ENCODE peak calls at places on chromosomes 7 and 10, in nine cellular contexts. One of them, this sample, is unnamed.

GRCh38 chr7:104089622-104090021 is 100.2 kb upstream of the RELN start:
- DNase-seq in nephron progenitor cell: no peak
- DNase-seq in HFF-Myc: no peak
- DNase-seq in BJ: no peak
- DNase-seq in progenitor cell of endocrine pancreas: no peak
- DNase-seq in CD4-positive, alpha-beta T cell: no peak
- DNase-seq in stomach: no peak
- DNase-seq in fibroblast of lung: no peak
- DNase-seq in GM13976: no peak
- DNase-seq in this sample: no peak

GRCh38 chr10:95268438-95268837 is 22.4 kb downstream of the PDLIM1 start:
- DNase-seq in GM13976: no peak
- DNase-seq in nephron progenitor cell: no peak
- DNase-seq in fibroblast of lung: no peak
- DNase-seq in CD4-positive, alpha-beta T cell: no peak
- DNase-seq in progenitor cell of endocrine pancreas: no peak
- DNase-seq in BJ: no peak
- DNase-seq in HFF-Myc: no peak
- DNase-seq in stomach: no peak
- DNase-seq in this sample: peak; percentile 51

GRCh38 chr7:47792521-47793121 is 155.6 kb downstream of the PKD1L1 start:
- DNase-seq in BJ: no peak
- DNase-seq in stomach: no peak
- DNase-seq in fibroblast of lung: no peak
- DNase-seq in HFF-Myc: no peak
- DNase-seq in CD4-positive, alpha-beta T cell: no peak
- DNase-seq in nephron progenitor cell: no peak
- DNase-seq in GM13976: no peak
- DNase-seq in progenitor cell of endocrine pancreas: no peak
- DNase-seq in this sample: no peak

GRCh38 chr10:14749051-14749809 is 25.5 kb downstream of the FAM107B start:
- DNase-seq in progenitor cell of endocrine pancreas: no peak
- DNase-seq in stomach: peak; percentile 55
- DNase-seq in GM13976: no peak
- DNase-seq in nephron progenitor cell: peak; percentile 14
- DNase-seq in CD4-positive, alpha-beta T cell: no peak
- DNase-seq in fibroblast of lung: no peak
- DNase-seq in HFF-Myc: no peak
- DNase-seq in BJ: no peak
- DNase-seq in this sample: no peak

GRCh38 chr10:30557884-30558283 is 71.7 kb downstream of the LYZL2 start:
- DNase-seq in CD4-positive, alpha-beta T cell: no peak
- DNase-seq in HFF-Myc: no peak
- DNase-seq in nephron progenitor cell: no peak
- DNase-seq in GM13976: no peak
- DNase-seq in BJ: no peak
- DNase-seq in progenitor cell of endocrine pancreas: no peak
- DNase-seq in stomach: no peak
- DNase-seq in fibroblast of lung: peak; percentile 54
- DNase-seq in this sample: no peak

GRCh38 chr7:85896531-85896930 is 709.7 kb upstream of the SEMA3D start:
- DNase-seq in stomach: no peak
- DNase-seq in progenitor cell of endocrine pancreas: no peak
- DNase-seq in BJ: no peak
- DNase-seq in HFF-Myc: no peak
- DNase-seq in CD4-positive, alpha-beta T cell: no peak
- DNase-seq in GM13976: no peak
- DNase-seq in nephron progenitor cell: no peak
- DNase-seq in fibroblast of lung: no peak
- DNase-seq in this sample: no peak

GRCh38 chr10:43958071-43958432 is 309.4 kb upstream of the ZNF32 start:
- DNase-seq in fibroblast of lung: no peak
- DNase-seq in GM13976: no peak
- DNase-seq in CD4-positive, alpha-beta T cell: no peak
- DNase-seq in nephron progenitor cell: no peak
- DNase-seq in stomach: no peak
- DNase-seq in BJ: no peak
- DNase-seq in progenitor cell of endocrine pancreas: no peak
- DNase-seq in HFF-Myc: no peak
- DNase-seq in this sample: no peak

GRCh38 chr10:72550239-72550638 is 75.6 kb downstream of the MICU1 start:
- DNase-seq in nephron progenitor cell: no peak
- DNase-seq in stomach: no peak
- DNase-seq in BJ: no peak
- DNase-seq in fibroblast of lung: no peak
- DNase-seq in CD4-positive, alpha-beta T cell: no peak
- DNase-seq in progenitor cell of endocrine pancreas: no peak
- DNase-seq in HFF-Myc: no peak
- DNase-seq in GM13976: no peak
- DNase-seq in this sample: no peak

GRCh38 chr7:103100348-103100747 is 25.4 kb downstream of the ARMC10 start:
- DNase-seq in progenitor cell of endocrine pancreas: no peak
- DNase-seq in HFF-Myc: no peak
- DNase-seq in stomach: no peak
- DNase-seq in nephron progenitor cell: no peak
- DNase-seq in fibroblast of lung: no peak
- DNase-seq in GM13976: no peak
- DNase-seq in CD4-positive, alpha-beta T cell: no peak
- DNase-seq in BJ: no peak
- DNase-seq in this sample: no peak

GRCh38 chr7:81180573-81180972 is 261.7 kb upstream of the SEMA3C start:
- DNase-seq in BJ: no peak
- DNase-seq in fibroblast of lung: no peak
- DNase-seq in progenitor cell of endocrine pancreas: no peak
- DNase-seq in HFF-Myc: no peak
- DNase-seq in nephron progenitor cell: no peak
- DNase-seq in GM13976: no peak
- DNase-seq in stomach: no peak
- DNase-seq in CD4-positive, alpha-beta T cell: no peak
- DNase-seq in this sample: no peak

GRCh38 chr7:156539999-156540398 is 100.6 kb upstream of the RNF32 start:
- DNase-seq in progenitor cell of endocrine pancreas: no peak
- DNase-seq in stomach: no peak
- DNase-seq in GM13976: no peak
- DNase-seq in nephron progenitor cell: no peak
- DNase-seq in CD4-positive, alpha-beta T cell: no peak
- DNase-seq in HFF-Myc: no peak
- DNase-seq in BJ: no peak
- DNase-seq in fibroblast of lung: no peak
- DNase-seq in this sample: no peak

GRCh38 chr7:127154101-127154500 is 98.6 kb downstream of the GRM8 start:
- DNase-seq in stomach: no peak
- DNase-seq in GM13976: no peak
- DNase-seq in HFF-Myc: no peak
- DNase-seq in nephron progenitor cell: no peak
- DNase-seq in fibroblast of lung: no peak
- DNase-seq in progenitor cell of endocrine pancreas: no peak
- DNase-seq in BJ: no peak
- DNase-seq in CD4-positive, alpha-beta T cell: no peak
- DNase-seq in this sample: no peak

GRCh38 chr10:125003901-125004467 is 62.1 kb downstream of the ZRANB1 start:
- DNase-seq in BJ: no peak
- DNase-seq in nephron progenitor cell: no peak
- DNase-seq in HFF-Myc: no peak
- DNase-seq in GM13976: no peak
- DNase-seq in fibroblast of lung: no peak
- DNase-seq in stomach: peak; percentile 25
- DNase-seq in CD4-positive, alpha-beta T cell: no peak
- DNase-seq in progenitor cell of endocrine pancreas: no peak
- DNase-seq in this sample: peak; percentile 8

GRCh38 chr10:77636967-77637473 is 588 bp downstream of the KCNMA1 start:
- DNase-seq in BJ: no peak
- DNase-seq in nephron progenitor cell: peak; percentile 53
- DNase-seq in CD4-positive, alpha-beta T cell: no peak
- DNase-seq in fibroblast of lung: no peak
- DNase-seq in GM13976: no peak
- DNase-seq in stomach: no peak
- DNase-seq in progenitor cell of endocrine pancreas: no peak
- DNase-seq in HFF-Myc: no peak
- DNase-seq in this sample: no peak

GRCh38 chr7:43099750-43100149 is 12.7 kb upstream of the HECW1 start:
- DNase-seq in HFF-Myc: no peak
- DNase-seq in GM13976: no peak
- DNase-seq in stomach: no peak
- DNase-seq in progenitor cell of endocrine pancreas: no peak
- DNase-seq in CD4-positive, alpha-beta T cell: no peak
- DNase-seq in nephron progenitor cell: no peak
- DNase-seq in BJ: no peak
- DNase-seq in fibroblast of lung: no peak
- DNase-seq in this sample: no peak

GRCh38 chr7:43104874-43105520 is 7.5 kb upstream of the HECW1 start:
- DNase-seq in nephron progenitor cell: no peak
- DNase-seq in fibroblast of lung: no peak
- DNase-seq in GM13976: no peak
- DNase-seq in stomach: no peak
- DNase-seq in HFF-Myc: no peak
- DNase-seq in progenitor cell of endocrine pancreas: no peak
- DNase-seq in BJ: no peak
- DNase-seq in CD4-positive, alpha-beta T cell: no peak
- DNase-seq in this sample: no peak

GRCh38 chr7:43108255-43109011 is 4.0 kb upstream of the HECW1 start:
- DNase-seq in BJ: no peak
- DNase-seq in CD4-positive, alpha-beta T cell: peak; percentile 10
- DNase-seq in HFF-Myc: peak; percentile 66
- DNase-seq in progenitor cell of endocrine pancreas: peak; percentile 72
- DNase-seq in fibroblast of lung: peak; percentile 66
- DNase-seq in nephron progenitor cell: peak; percentile 87
- DNase-seq in stomach: peak; percentile 72
- DNase-seq in GM13976: peak; percentile 58
- DNase-seq in this sample: peak; percentile 73

GRCh38 chr7:43110790-43111362 is 1.6 kb upstream of the HECW1 start:
- DNase-seq in fibroblast of lung: no peak
- DNase-seq in GM13976: no peak
- DNase-seq in HFF-Myc: no peak
- DNase-seq in stomach: no peak
- DNase-seq in BJ: no peak
- DNase-seq in CD4-positive, alpha-beta T cell: no peak
- DNase-seq in progenitor cell of endocrine pancreas: no peak
- DNase-seq in nephron progenitor cell: no peak
- DNase-seq in this sample: no peak

DNA sequence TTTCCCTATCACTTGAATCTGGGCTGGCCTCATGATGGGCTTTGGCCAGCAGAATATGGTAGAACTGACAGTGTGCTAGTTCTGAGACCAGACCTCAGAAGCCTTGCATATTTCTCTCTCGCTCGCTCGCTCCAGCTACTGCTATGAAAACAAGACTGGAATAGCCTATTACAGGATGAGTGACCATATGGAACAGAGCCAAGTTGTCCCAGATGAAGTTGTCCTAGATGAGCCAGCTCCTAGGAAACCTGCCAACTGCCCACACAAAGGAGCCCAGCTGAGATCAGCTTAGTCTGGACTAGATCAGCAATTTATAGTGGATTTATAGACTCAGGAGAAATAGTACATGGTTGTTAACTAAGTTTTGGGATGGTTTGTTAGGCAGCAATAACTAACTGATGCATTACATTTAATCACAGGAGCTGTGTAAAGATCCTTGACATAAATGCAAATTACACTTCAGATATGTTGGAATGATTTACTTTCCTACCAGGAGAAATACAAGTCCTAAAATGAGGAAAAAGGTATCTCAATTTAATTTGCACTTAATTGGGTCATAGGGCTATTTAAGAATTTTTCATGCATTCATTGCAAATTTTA is 6.8 kb upstream of the HECW1 start:
- DNase-seq in GM13976: no peak
- DNase-seq in CD4-positive, alpha-beta T cell: no peak
- DNase-seq in fibroblast of lung: no peak
- DNase-seq in nephron progenitor cell: no peak
- DNase-seq in HFF-Myc: no peak
- DNase-seq in stomach: no peak
- DNase-seq in progenitor cell of endocrine pancreas: no peak
- DNase-seq in BJ: no peak
- DNase-seq in this sample: no peak
- TF ChIP-seq CTCF in GM13976: no peak
- TF ChIP-seq CTCF in CD4-positive, alpha-beta T cell: no peak
- TF ChIP-seq CTCF in fibroblast of lung: no peak
- TF ChIP-seq CTCF in nephron progenitor cell: no peak
- TF ChIP-seq CTCF in HFF-Myc: no peak
- TF ChIP-seq CTCF in stomach: no peak
- TF ChIP-seq CTCF in progenitor cell of endocrine pancreas: no peak
- TF ChIP-seq CTCF in BJ: no peak
- TF ChIP-seq CTCF in this sample: no peak

GRCh38 chr7:38748056-38748610 is 117.0 kb upstream of the AMPH start:
- DNase-seq in BJ: no peak
- DNase-seq in nephron progenitor cell: no peak
- DNase-seq in fibroblast of lung: peak; percentile 27
- DNase-seq in progenitor cell of endocrine pancreas: no peak
- DNase-seq in stomach: no peak
- DNase-seq in GM13976: no peak
- DNase-seq in CD4-positive, alpha-beta T cell: no peak
- DNase-seq in HFF-Myc: no peak
- DNase-seq in this sample: no peak
- TF ChIP-seq CTCF in BJ: peak; percentile 40
- TF ChIP-seq CTCF in nephron progenitor cell: peak; percentile 2
- TF ChIP-seq CTCF in fibroblast of lung: peak; percentile 43
- TF ChIP-seq CTCF in progenitor cell of endocrine pancreas: peak; percentile 25
- TF ChIP-seq CTCF in stomach: no peak
- TF ChIP-seq CTCF in GM13976: no peak
- TF ChIP-seq CTCF in CD4-positive, alpha-beta T cell: no peak
- TF ChIP-seq CTCF in HFF-Myc: peak; percentile 14
- TF ChIP-seq CTCF in this sample: no peak

DNA sequence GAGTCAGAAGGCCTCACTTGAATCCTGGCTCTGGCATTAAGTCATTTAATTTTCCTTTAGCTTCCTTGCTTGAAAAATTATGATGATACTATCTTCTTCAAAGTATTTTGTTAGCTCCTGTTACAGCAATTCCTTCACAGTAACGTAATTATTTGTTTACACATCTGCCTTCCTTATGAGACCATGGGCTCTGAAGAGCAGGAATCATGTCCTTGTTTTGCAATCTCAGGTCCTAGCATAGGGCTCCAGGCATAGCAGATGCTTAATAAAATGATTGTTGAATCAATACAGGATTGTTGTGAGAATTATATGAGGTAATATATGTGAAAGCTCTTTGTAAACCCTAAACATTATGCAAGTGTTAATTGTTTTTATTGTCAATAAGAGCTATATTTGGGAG is 25.5 kb downstream of the KLHDC10 start:
- DNase-seq in CD4-positive, alpha-beta T cell: no peak
- DNase-seq in stomach: no peak
- DNase-seq in progenitor cell of endocrine pancreas: no peak
- DNase-seq in nephron progenitor cell: no peak
- DNase-seq in fibroblast of lung: peak; percentile 47
- DNase-seq in HFF-Myc: peak; percentile 52
- DNase-seq in GM13976: no peak
- DNase-seq in BJ: peak; percentile 74
- DNase-seq in this sample: no peak
- TF ChIP-seq CTCF in CD4-positive, alpha-beta T cell: no peak
- TF ChIP-seq CTCF in stomach: no peak
- TF ChIP-seq CTCF in progenitor cell of endocrine pancreas: no peak
- TF ChIP-seq CTCF in nephron progenitor cell: no peak
- TF ChIP-seq CTCF in fibroblast of lung: no peak
- TF ChIP-seq CTCF in HFF-Myc: no peak
- TF ChIP-seq CTCF in GM13976: no peak
- TF ChIP-seq CTCF in BJ: no peak
- TF ChIP-seq CTCF in this sample: no peak

DNA sequence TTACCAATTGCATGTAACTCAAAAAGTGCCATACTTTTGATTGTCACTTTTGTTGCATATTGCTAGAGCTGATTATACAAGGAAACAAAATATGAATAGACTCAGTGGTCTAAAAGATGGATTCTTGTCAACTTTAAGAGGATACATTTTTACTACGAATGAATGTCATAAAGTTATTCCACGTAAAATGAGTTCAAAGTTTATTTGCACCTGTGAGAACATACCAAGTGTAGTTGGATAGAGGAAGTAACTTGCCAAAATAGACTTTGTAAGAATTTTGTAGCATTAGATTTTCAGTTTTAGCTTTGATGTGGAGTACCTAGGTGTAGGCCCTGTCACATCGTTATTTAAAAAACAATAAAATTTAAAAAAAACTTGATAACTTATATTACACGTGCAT is 106.2 kb downstream of the PHF14 start:
- DNase-seq in BJ: no peak
- DNase-seq in nephron progenitor cell: no peak
- DNase-seq in fibroblast of lung: no peak
- DNase-seq in stomach: no peak
- DNase-seq in HFF-Myc: no peak
- DNase-seq in GM13976: no peak
- DNase-seq in CD4-positive, alpha-beta T cell: no peak
- DNase-seq in progenitor cell of endocrine pancreas: no peak
- DNase-seq in this sample: no peak
- TF ChIP-seq CTCF in BJ: no peak
- TF ChIP-seq CTCF in nephron progenitor cell: no peak
- TF ChIP-seq CTCF in fibroblast of lung: no peak
- TF ChIP-seq CTCF in stomach: no peak
- TF ChIP-seq CTCF in HFF-Myc: no peak
- TF ChIP-seq CTCF in GM13976: no peak
- TF ChIP-seq CTCF in CD4-positive, alpha-beta T cell: no peak
- TF ChIP-seq CTCF in progenitor cell of endocrine pancreas: no peak
- TF ChIP-seq CTCF in this sample: no peak

This sample was measured in omental fat pad.